ENCODE peak calls at places on chromosome 2, in nine cellular contexts. L is HepG2, Z is heart left ventricle, P is esophagus squamous epithelium, H is breast epithelium, G is IMR-90, A is stomach, F is uterus, Q is ovary. R is an unnamed sample.
A peak's percentile ranks its signal among the peaks of the same experiment; 100 is the strongest.

GRCh38 chr2:8578335-8579244 is 103.3 kb upstream of the ID2 start:
- DNase-seq in L (no peak), Z (no peak), P (no peak), H (no peak), G (peak; percentile 44), A (peak; percentile 14), F (no peak), Q (no peak), R (no peak)

GRCh38 chr2:9897796-9898195 is 53.7 kb upstream of the GRHL1 start:
- DNase-seq in L (no peak), Z (no peak), P (no peak), H (no peak), G (peak; percentile 35), A (no peak), F (no peak), Q (no peak), R (no peak)

GRCh38 chr2:229164545-229165249 is 106.4 kb downstream of the PID1 start:
- DNase-seq in L (no peak), Z (no peak), P (no peak), H (no peak), G (peak; percentile 10), A (no peak), F (no peak), Q (no peak), R (no peak)

GRCh38 chr2:236675051-236675450 is 105.4 kb downstream of the ACKR3 start:
- DNase-seq in L (no peak), Z (no peak), P (no peak), H (no peak), G (peak; percentile 2), A (no peak), F (no peak), Q (no peak), R (no peak)

GRCh38 chr2:96265349-96265839 is 403 bp downstream of the TMEM127 start:
- DNase-seq in L (peak; percentile 23), Z (peak; percentile 70), P (no peak), H (peak; percentile 67), G (no peak), A (peak; percentile 36), F (no peak), Q (no peak), R (peak; percentile 46)

GRCh38 chr2:43084699-43085091 is 141.7 kb downstream of the ZFP36L2 start:
- DNase-seq in L (no peak), Z (peak; percentile 74), P (no peak), H (no peak), G (peak; percentile 73), A (peak; percentile 43), F (peak; percentile 82), Q (peak; percentile 72), R (peak; percentile 42)

GRCh38 chr2:234555616-234556249 is 58.9 kb upstream of the ARL4C start:
- DNase-seq in L (no peak), Z (no peak), P (no peak), H (no peak), G (peak; percentile 48), A (no peak), F (no peak), Q (no peak), R (no peak)

GRCh38 chr2:69538249-69538648 is 101.0 kb upstream of the NFU1 start:
- DNase-seq in L (no peak), Z (no peak), P (no peak), H (no peak), G (no peak), A (no peak), F (no peak), Q (no peak), R (no peak)

GRCh38 chr2:40032650-40033319 is 253.7 kb upstream of the THUMPD2 start:
- DNase-seq in L (no peak), Z (no peak), P (no peak), H (no peak), G (peak; percentile 92), A (no peak), F (no peak), Q (no peak), R (no peak)

DNA sequence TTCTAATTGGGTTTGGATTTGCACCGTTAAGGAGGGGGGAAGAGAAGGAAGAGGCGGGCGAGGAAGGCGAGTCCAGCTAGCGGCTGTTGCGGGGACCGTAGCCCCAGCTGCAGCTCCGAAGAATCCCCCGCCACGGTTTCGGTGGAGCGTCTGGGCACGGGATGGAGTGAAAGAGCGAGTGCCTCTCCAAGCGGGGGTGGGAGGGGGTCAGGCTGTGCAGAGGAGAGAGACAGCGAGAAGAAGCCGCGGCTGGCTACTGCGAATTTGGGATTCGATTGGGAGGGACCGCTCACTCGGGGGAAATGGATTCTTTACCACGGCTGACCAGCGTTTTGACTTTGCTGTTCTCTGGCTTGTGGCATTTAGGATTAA is 248 bp downstream of the CNTNAP5 start:
- DNase-seq in L (no peak), Z (no peak), P (no peak), H (no peak), G (no peak), A (no peak), F (no peak), Q (no peak), R (no peak)
- H3K4me3 ChIP-seq in L (no peak overlapping the region), Z (no peak overlapping the region), P (no peak overlapping the region), H (peak overlapping the region; percentile 27), G (no peak overlapping the region), A (peak overlapping the region; percentile 32), F (no peak overlapping the region), Q (no peak overlapping the region), R (no peak overlapping the region)

GRCh38 chr2:126634273-126634861 is 21.6 kb upstream of the GYPC start:
- DNase-seq in L (no peak), Z (no peak), P (no peak), H (no peak), G (peak; percentile 17), A (no peak), F (no peak), Q (no peak), R (no peak)
- TF ChIP-seq POLR2A in L (no peak), Z (no peak), P (no peak), H (no peak), G (no peak), A (no peak), F (no peak), Q (no peak), R (no peak)

GRCh38 chr2:25492726-25493125 is 151.0 kb upstream of the DNMT3A start:
- DNase-seq in L (no peak), Z (no peak), P (no peak), H (no peak), G (no peak), A (no peak), F (no peak), Q (no peak), R (no peak)

GRCh38 chr2:25494626-25495025 is 152.9 kb upstream of the DNMT3A start:
- DNase-seq in L (no peak), Z (no peak), P (no peak), H (no peak), G (peak; percentile 66), A (no peak), F (no peak), Q (no peak), R (no peak)

GRCh38 chr2:25491966-25492532 is 150.3 kb upstream of the DNMT3A start:
- DNase-seq in L (peak; percentile 48), Z (no peak), P (no peak), H (no peak), G (peak; percentile 80), A (no peak), F (no peak), Q (no peak), R (no peak)

GRCh38 chr2:25491003-25491696 is 149.4 kb upstream of the DNMT3A start:
- DNase-seq in L (no peak), Z (no peak), P (no peak), H (no peak), G (no peak), A (no peak), F (no peak), Q (no peak), R (no peak)

GRCh38 chr2:25493207-25493606 is 151.5 kb upstream of the DNMT3A start:
- DNase-seq in L (no peak), Z (no peak), P (no peak), H (no peak), G (no peak), A (no peak), F (no peak), Q (no peak), R (no peak)
- H3K4me3 ChIP-seq in L (no peak overlapping the region), Z (no peak overlapping the region), P (no peak overlapping the region), H (no peak overlapping the region), G (no peak overlapping the region), A (no peak overlapping the region), F (no peak overlapping the region), Q (no peak overlapping the region), R (no peak overlapping the region)

DNA sequence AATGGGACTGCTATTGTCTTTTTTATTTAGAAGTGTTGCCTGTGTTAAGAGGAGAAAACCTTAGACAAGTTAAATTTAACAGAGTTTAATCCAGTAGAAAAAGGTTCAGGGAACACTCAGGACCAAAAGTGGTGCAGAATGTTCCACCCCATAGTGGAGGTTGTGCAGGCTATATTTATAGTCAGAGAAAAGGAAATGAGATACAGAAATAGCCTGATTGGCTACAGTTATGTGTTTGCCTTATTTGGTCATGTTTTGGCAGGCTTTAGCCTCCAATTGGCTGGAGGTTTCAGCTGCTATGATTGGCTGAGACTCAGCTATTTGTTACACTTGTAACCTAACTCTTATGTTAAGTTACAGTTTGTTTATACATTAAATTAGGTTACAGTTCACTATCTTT is 4.1 kb downstream of the STAMBP start:
- DNase-seq in L (no peak), Z (no peak), P (no peak), H (no peak), G (peak; percentile 53), A (no peak), F (no peak), Q (no peak), R (no peak)
- TF ChIP-seq POLR2A in L (no peak), Z (no peak), P (no peak), H (no peak), G (no peak), A (no peak), F (no peak), Q (no peak), R (no peak)

DNA sequence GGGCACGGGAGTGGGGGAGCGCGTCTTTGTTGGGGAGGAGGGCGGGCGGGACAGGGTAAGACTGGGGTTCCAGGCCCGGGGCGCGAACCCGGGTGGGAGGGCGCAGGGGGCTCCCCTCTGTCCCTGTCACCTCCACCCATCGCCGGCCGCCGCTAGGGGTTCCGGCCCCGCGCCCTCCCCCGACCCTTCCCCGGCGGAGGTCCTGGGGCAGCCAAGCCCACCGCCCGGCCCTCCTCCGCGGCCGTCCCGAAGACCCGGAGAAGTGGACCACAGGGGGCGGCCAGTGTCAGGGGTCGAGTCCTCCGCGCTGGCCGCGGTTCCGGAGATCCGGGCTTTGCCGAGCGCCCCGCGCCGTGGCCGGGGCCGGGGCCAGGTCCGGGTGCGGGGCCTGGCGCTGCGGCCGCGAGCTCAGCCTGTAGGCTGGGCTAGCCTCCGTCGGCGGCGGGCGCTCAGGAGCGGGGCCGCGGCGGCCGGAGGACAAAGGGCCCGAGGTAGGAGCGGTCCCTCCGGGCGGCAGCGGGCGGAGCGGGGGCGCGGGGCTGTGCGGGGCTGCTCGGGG is 16.6 kb upstream of the E2F6 start:
- DNase-seq in L (no peak), Z (peak; percentile 29), P (no peak), H (no peak), G (no peak), A (no peak), F (peak; percentile 57), Q (peak; percentile 79), R (peak; percentile 17)
- H3K4me3 ChIP-seq in L (peak overlapping the region; percentile 98), Z (peak overlapping the region; percentile 61), P (peak overlapping the region; percentile 36), H (peak overlapping the region; percentile 89), G (peak overlapping the region; percentile 43), A (peak overlapping the region; percentile 65), F (peak overlapping the region; percentile 58), Q (peak overlapping the region; percentile 63), R (no peak overlapping the region)

DNA sequence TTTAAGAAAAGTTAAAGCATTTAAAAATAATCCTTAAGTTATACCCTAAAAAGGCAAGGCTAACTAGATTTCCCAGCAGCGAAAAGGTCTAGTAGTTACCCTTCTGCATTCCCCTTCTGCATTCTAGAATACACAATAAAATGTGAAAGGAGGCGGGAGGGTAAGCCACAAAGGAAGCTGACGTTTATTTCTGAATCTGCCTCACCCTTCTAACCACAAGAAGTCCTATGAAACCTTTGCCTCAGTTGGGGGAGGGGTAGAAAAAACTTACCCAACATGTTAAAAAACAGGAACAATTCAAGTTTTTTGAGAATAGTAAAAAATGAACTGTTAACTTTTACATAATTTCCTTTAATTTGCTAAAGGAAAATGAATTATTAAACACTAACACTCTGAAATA is 11.3 kb downstream of the STK17B start:
- DNase-seq in L (no peak), Z (peak; percentile 43), P (peak; percentile 17), H (no peak), G (peak; percentile 92), A (no peak), F (no peak), Q (no peak), R (no peak)
- TF ChIP-seq POLR2A in L (no peak), Z (no peak), P (no peak), H (no peak), G (no peak), A (no peak), F (no peak), Q (no peak), R (no peak)

R was measured in body of pancreas.